ENCODE peak calls at places on chromosomes 13 and 19, in eight cellular contexts. N, U, T, H, S, I, B and F are unnamed samples.

GRCh38 chr13:33274264-33274663 is 11.3 kb downstream of the STARD13 start:
- DNase-seq in N (no peak), U (no peak), T (no peak), H (no peak), S (no peak), I (no peak), B (no peak), F (no peak)

GRCh38 chr19:42363614-42364346 is 26.3 kb downstream of the CNFN start:
- DNase-seq in N (no peak), U (no peak), T (no peak), H (no peak), S (no peak), I (no peak), B (no peak), F (no peak)

GRCh38 chr13:33678906-33679657 is 138.9 kb upstream of the RFC3 start:
- DNase-seq in N (peak), U (peak), T (peak), H (peak), S (no peak), I (peak), B (peak), F (no peak)

GRCh38 chr19:2805991-2806649 is 13.5 kb upstream of the ZNF554 start:
- DNase-seq in N (no peak), U (no peak), T (no peak), H (no peak), S (no peak), I (no peak), B (no peak), F (no peak)

GRCh38 chr13:43880451-43880850 is 747 bp downstream of the LACC1 start:
- DNase-seq in N (no peak), U (no peak), T (no peak), H (no peak), S (peak), I (no peak), B (no peak), F (no peak)

GRCh38 chr13:90806905-90807304 is 540.6 kb upstream of the MIR17HG start:
- DNase-seq in N (no peak), U (no peak), T (no peak), H (no peak), S (no peak), I (no peak), B (no peak), F (no peak)

GRCh38 chr13:99969368-99969933 is 2.1 kb downstream of the ZIC5 start:
- DNase-seq in N (no peak), U (no peak), T (no peak), H (no peak), S (no peak), I (no peak), B (no peak), F (no peak)

GRCh38 chr13:80237646-80238045 is 103.3 kb downstream of the SPRY2 start:
- DNase-seq in N (no peak), U (no peak), T (no peak), H (no peak), S (no peak), I (no peak), B (no peak), F (no peak)

GRCh38 chr19:7833225-7834156 is 3.5 kb downstream of the EVI5L start:
- DNase-seq in N (no peak), U (peak), T (no peak), H (peak), S (no peak), I (peak), B (no peak), F (no peak)

GRCh38 chr13:68056816-68057710 is 826.9 kb upstream of the PCDH9 start:
- DNase-seq in N (no peak), U (no peak), T (no peak), H (no peak), S (no peak), I (no peak), B (no peak), F (no peak)

GRCh38 chr13:43664700-43665191 is 122.0 kb downstream of the ENOX1 start:
- DNase-seq in N (no peak), U (no peak), T (no peak), H (no peak), S (peak), I (no peak), B (no peak), F (no peak)

GRCh38 chr19:6610934-6611370 is 20.0 kb upstream of the CD70 start:
- DNase-seq in N (no peak), U (no peak), T (no peak), H (no peak), S (peak), I (no peak), B (no peak), F (no peak)